ENCODE peak calls at places on chromosomes 11 and 22, in eight cellular contexts. One of them, this sample, is unnamed.

GRCh38 chr11:8060801-8061554 is 20.0 kb upstream of the TUB start:
- DNase-seq in activated CD4-positive, CD25-positive, alpha-beta regulatory T cell treated with anti-CD3 and anti-CD28 coated beads, Interleukin-2, amount 50 U/mL, for 16 hours: no peak
- DNase-seq in GM12865: no peak
- DNase-seq in occipital lobe: peak; percentile 68
- DNase-seq in nephron progenitor cell: no peak
- DNase-seq in NAMALWA: no peak
- DNase-seq in stimulated activated CD4-positive, alpha-beta T cell treated with anti-CD3 and anti-CD28 coated beads, Interleukin-12 subunit alpha, Interleukin-12 subunit beta, amount 100 ng/mL, for 48 hours: no peak
- DNase-seq in HFF-Myc: no peak
- DNase-seq in this sample: no peak

GRCh38 chr22:44479662-44480061 is 18.4 kb downstream of the RTL6 start:
- DNase-seq in occipital lobe: no peak
- DNase-seq in HFF-Myc: no peak
- DNase-seq in nephron progenitor cell: no peak
- DNase-seq in NAMALWA: no peak
- DNase-seq in activated CD4-positive, CD25-positive, alpha-beta regulatory T cell treated with anti-CD3 and anti-CD28 coated beads, Interleukin-2, amount 50 U/mL, for 16 hours: no peak
- DNase-seq in GM12865: no peak
- DNase-seq in stimulated activated CD4-positive, alpha-beta T cell treated with anti-CD3 and anti-CD28 coated beads, Interleukin-12 subunit alpha, Interleukin-12 subunit beta, amount 100 ng/mL, for 48 hours: no peak
- DNase-seq in this sample: no peak

GRCh38 chr22:49972163-49973017 is 11.8 kb downstream of the PIM3 start:
- DNase-seq in stimulated activated CD4-positive, alpha-beta T cell treated with anti-CD3 and anti-CD28 coated beads, Interleukin-12 subunit alpha, Interleukin-12 subunit beta, amount 100 ng/mL, for 48 hours: no peak
- DNase-seq in activated CD4-positive, CD25-positive, alpha-beta regulatory T cell treated with anti-CD3 and anti-CD28 coated beads, Interleukin-2, amount 50 U/mL, for 16 hours: no peak
- DNase-seq in nephron progenitor cell: peak; percentile 14
- DNase-seq in HFF-Myc: no peak
- DNase-seq in GM12865: no peak
- DNase-seq in occipital lobe: no peak
- DNase-seq in NAMALWA: no peak
- DNase-seq in this sample: peak; percentile 2

GRCh38 chr11:15989685-15990084 is 366.7 kb downstream of the SOX6 start:
- DNase-seq in GM12865: no peak
- DNase-seq in HFF-Myc: no peak
- DNase-seq in stimulated activated CD4-positive, alpha-beta T cell treated with anti-CD3 and anti-CD28 coated beads, Interleukin-12 subunit alpha, Interleukin-12 subunit beta, amount 100 ng/mL, for 48 hours: no peak
- DNase-seq in activated CD4-positive, CD25-positive, alpha-beta regulatory T cell treated with anti-CD3 and anti-CD28 coated beads, Interleukin-2, amount 50 U/mL, for 16 hours: no peak
- DNase-seq in NAMALWA: no peak
- DNase-seq in occipital lobe: no peak
- DNase-seq in nephron progenitor cell: no peak
- DNase-seq in this sample: no peak

GRCh38 chr11:19117760-19118097 is 761 bp downstream of the ZDHHC13 start:
- DNase-seq in stimulated activated CD4-positive, alpha-beta T cell treated with anti-CD3 and anti-CD28 coated beads, Interleukin-12 subunit alpha, Interleukin-12 subunit beta, amount 100 ng/mL, for 48 hours: no peak
- DNase-seq in nephron progenitor cell: no peak
- DNase-seq in occipital lobe: peak; percentile 34
- DNase-seq in HFF-Myc: no peak
- DNase-seq in GM12865: no peak
- DNase-seq in NAMALWA: no peak
- DNase-seq in activated CD4-positive, CD25-positive, alpha-beta regulatory T cell treated with anti-CD3 and anti-CD28 coated beads, Interleukin-2, amount 50 U/mL, for 16 hours: no peak
- DNase-seq in this sample: no peak

GRCh38 chr11:96275807-96276594 is 67.0 kb downstream of the MAML2 start:
- DNase-seq in nephron progenitor cell: no peak
- DNase-seq in NAMALWA: no peak
- DNase-seq in HFF-Myc: no peak
- DNase-seq in stimulated activated CD4-positive, alpha-beta T cell treated with anti-CD3 and anti-CD28 coated beads, Interleukin-12 subunit alpha, Interleukin-12 subunit beta, amount 100 ng/mL, for 48 hours: no peak
- DNase-seq in activated CD4-positive, CD25-positive, alpha-beta regulatory T cell treated with anti-CD3 and anti-CD28 coated beads, Interleukin-2, amount 50 U/mL, for 16 hours: no peak
- DNase-seq in occipital lobe: no peak
- DNase-seq in GM12865: no peak
- DNase-seq in this sample: no peak

GRCh38 chr22:48496226-48496845 is 1331.3 kb downstream of the BRD1 start:
- DNase-seq in nephron progenitor cell: no peak
- DNase-seq in HFF-Myc: no peak
- DNase-seq in GM12865: no peak
- DNase-seq in occipital lobe: no peak
- DNase-seq in activated CD4-positive, CD25-positive, alpha-beta regulatory T cell treated with anti-CD3 and anti-CD28 coated beads, Interleukin-2, amount 50 U/mL, for 16 hours: no peak
- DNase-seq in stimulated activated CD4-positive, alpha-beta T cell treated with anti-CD3 and anti-CD28 coated beads, Interleukin-12 subunit alpha, Interleukin-12 subunit beta, amount 100 ng/mL, for 48 hours: no peak
- DNase-seq in NAMALWA: no peak
- DNase-seq in this sample: no peak

GRCh38 chr11:83194284-83195175 is 1.0 kb downstream of the ANKRD42 start:
- DNase-seq in activated CD4-positive, CD25-positive, alpha-beta regulatory T cell treated with anti-CD3 and anti-CD28 coated beads, Interleukin-2, amount 50 U/mL, for 16 hours: peak; percentile 21
- DNase-seq in stimulated activated CD4-positive, alpha-beta T cell treated with anti-CD3 and anti-CD28 coated beads, Interleukin-12 subunit alpha, Interleukin-12 subunit beta, amount 100 ng/mL, for 48 hours: peak; percentile 31
- DNase-seq in GM12865: peak; percentile 71
- DNase-seq in NAMALWA: peak; percentile 82
- DNase-seq in nephron progenitor cell: peak; percentile 64
- DNase-seq in occipital lobe: peak; percentile 63
- DNase-seq in HFF-Myc: no peak
- DNase-seq in this sample: peak; percentile 37

GRCh38 chr11:28505216-28505615 is 397.0 kb downstream of the METTL15 start:
- DNase-seq in stimulated activated CD4-positive, alpha-beta T cell treated with anti-CD3 and anti-CD28 coated beads, Interleukin-12 subunit alpha, Interleukin-12 subunit beta, amount 100 ng/mL, for 48 hours: no peak
- DNase-seq in HFF-Myc: no peak
- DNase-seq in occipital lobe: no peak
- DNase-seq in nephron progenitor cell: no peak
- DNase-seq in NAMALWA: no peak
- DNase-seq in GM12865: no peak
- DNase-seq in activated CD4-positive, CD25-positive, alpha-beta regulatory T cell treated with anti-CD3 and anti-CD28 coated beads, Interleukin-2, amount 50 U/mL, for 16 hours: no peak
- DNase-seq in this sample: no peak

GRCh38 chr22:44691796-44692661 is 10.0 kb upstream of the PRR5 start:
- DNase-seq in occipital lobe: no peak
- DNase-seq in nephron progenitor cell: no peak
- DNase-seq in GM12865: no peak
- DNase-seq in stimulated activated CD4-positive, alpha-beta T cell treated with anti-CD3 and anti-CD28 coated beads, Interleukin-12 subunit alpha, Interleukin-12 subunit beta, amount 100 ng/mL, for 48 hours: no peak
- DNase-seq in activated CD4-positive, CD25-positive, alpha-beta regulatory T cell treated with anti-CD3 and anti-CD28 coated beads, Interleukin-2, amount 50 U/mL, for 16 hours: no peak
- DNase-seq in NAMALWA: no peak
- DNase-seq in HFF-Myc: no peak
- DNase-seq in this sample: no peak

GRCh38 chr11:118893662-118894061 is 10.0 kb downstream of the CXCR5 start:
- DNase-seq in activated CD4-positive, CD25-positive, alpha-beta regulatory T cell treated with anti-CD3 and anti-CD28 coated beads, Interleukin-2, amount 50 U/mL, for 16 hours: no peak
- DNase-seq in GM12865: no peak
- DNase-seq in nephron progenitor cell: no peak
- DNase-seq in HFF-Myc: no peak
- DNase-seq in stimulated activated CD4-positive, alpha-beta T cell treated with anti-CD3 and anti-CD28 coated beads, Interleukin-12 subunit alpha, Interleukin-12 subunit beta, amount 100 ng/mL, for 48 hours: no peak
- DNase-seq in NAMALWA: no peak
- DNase-seq in occipital lobe: no peak
- DNase-seq in this sample: no peak

GRCh38 chr11:19498986-19499669 is 213.5 kb upstream of the NAV2 start:
- DNase-seq in GM12865: no peak
- DNase-seq in activated CD4-positive, CD25-positive, alpha-beta regulatory T cell treated with anti-CD3 and anti-CD28 coated beads, Interleukin-2, amount 50 U/mL, for 16 hours: no peak
- DNase-seq in NAMALWA: peak; percentile 21
- DNase-seq in occipital lobe: no peak
- DNase-seq in HFF-Myc: no peak
- DNase-seq in stimulated activated CD4-positive, alpha-beta T cell treated with anti-CD3 and anti-CD28 coated beads, Interleukin-12 subunit alpha, Interleukin-12 subunit beta, amount 100 ng/mL, for 48 hours: no peak
- DNase-seq in nephron progenitor cell: peak; percentile 20
- DNase-seq in this sample: no peak

GRCh38 chr11:109739374-109739773 is 317.4 kb downstream of the C11orf87 start:
- DNase-seq in GM12865: no peak
- DNase-seq in occipital lobe: no peak
- DNase-seq in stimulated activated CD4-positive, alpha-beta T cell treated with anti-CD3 and anti-CD28 coated beads, Interleukin-12 subunit alpha, Interleukin-12 subunit beta, amount 100 ng/mL, for 48 hours: no peak
- DNase-seq in NAMALWA: no peak
- DNase-seq in HFF-Myc: no peak
- DNase-seq in activated CD4-positive, CD25-positive, alpha-beta regulatory T cell treated with anti-CD3 and anti-CD28 coated beads, Interleukin-2, amount 50 U/mL, for 16 hours: no peak
- DNase-seq in nephron progenitor cell: no peak
- DNase-seq in this sample: no peak

GRCh38 chr11:64757549-64758329 is 2.0 kb downstream of the PYGM start:
- DNase-seq in stimulated activated CD4-positive, alpha-beta T cell treated with anti-CD3 and anti-CD28 coated beads, Interleukin-12 subunit alpha, Interleukin-12 subunit beta, amount 100 ng/mL, for 48 hours: no peak
- DNase-seq in GM12865: no peak
- DNase-seq in NAMALWA: no peak
- DNase-seq in occipital lobe: no peak
- DNase-seq in HFF-Myc: no peak
- DNase-seq in nephron progenitor cell: peak; percentile 5
- DNase-seq in activated CD4-positive, CD25-positive, alpha-beta regulatory T cell treated with anti-CD3 and anti-CD28 coated beads, Interleukin-2, amount 50 U/mL, for 16 hours: no peak
- DNase-seq in this sample: no peak

GRCh38 chr11:61004037-61004641 is 32.7 kb downstream of the CD6 start:
- DNase-seq in nephron progenitor cell: no peak
- DNase-seq in stimulated activated CD4-positive, alpha-beta T cell treated with anti-CD3 and anti-CD28 coated beads, Interleukin-12 subunit alpha, Interleukin-12 subunit beta, amount 100 ng/mL, for 48 hours: no peak
- DNase-seq in activated CD4-positive, CD25-positive, alpha-beta regulatory T cell treated with anti-CD3 and anti-CD28 coated beads, Interleukin-2, amount 50 U/mL, for 16 hours: no peak
- DNase-seq in GM12865: no peak
- DNase-seq in occipital lobe: no peak
- DNase-seq in HFF-Myc: no peak
- DNase-seq in NAMALWA: no peak
- DNase-seq in this sample: no peak

GRCh38 chr11:87597696-87598095 is 560.0 kb downstream of the TMEM135 start:
- DNase-seq in NAMALWA: no peak
- DNase-seq in GM12865: no peak
- DNase-seq in activated CD4-positive, CD25-positive, alpha-beta regulatory T cell treated with anti-CD3 and anti-CD28 coated beads, Interleukin-2, amount 50 U/mL, for 16 hours: no peak
- DNase-seq in occipital lobe: no peak
- DNase-seq in stimulated activated CD4-positive, alpha-beta T cell treated with anti-CD3 and anti-CD28 coated beads, Interleukin-12 subunit alpha, Interleukin-12 subunit beta, amount 100 ng/mL, for 48 hours: no peak
- DNase-seq in HFF-Myc: no peak
- DNase-seq in nephron progenitor cell: no peak
- DNase-seq in this sample: no peak

GRCh38 chr11:119144825-119145476 is 3.9 kb upstream of the ABCG4 start:
- DNase-seq in activated CD4-positive, CD25-positive, alpha-beta regulatory T cell treated with anti-CD3 and anti-CD28 coated beads, Interleukin-2, amount 50 U/mL, for 16 hours: no peak
- DNase-seq in NAMALWA: peak; percentile 79
- DNase-seq in occipital lobe: peak; percentile 24
- DNase-seq in HFF-Myc: peak; percentile 32
- DNase-seq in stimulated activated CD4-positive, alpha-beta T cell treated with anti-CD3 and anti-CD28 coated beads, Interleukin-12 subunit alpha, Interleukin-12 subunit beta, amount 100 ng/mL, for 48 hours: no peak
- DNase-seq in GM12865: peak; percentile 77
- DNase-seq in nephron progenitor cell: peak; percentile 69
- DNase-seq in this sample: no peak